ENCODE peak calls at places on chromosomes 3 and 15, in nine cellular contexts. One of them, this sample, is unnamed.

GRCh38 chr15:44194397-44195150 is 497 bp downstream of the FRMD5 start:
- DNase-seq in cardiac fibroblast: peak
- DNase-seq in Calu3: peak
- DNase-seq in stimulated activated effector memory CD8-positive, alpha-beta T cell treated with anti-CD3 and anti-CD28 coated beads, Interleukin-12 subunit alpha, Interleukin-12 subunit beta, amount 100 ng/mL, for 72 hours: peak
- DNase-seq in EL: peak
- DNase-seq in T-helper 1 cell: peak
- DNase-seq in astrocyte of the hippocampus: peak
- DNase-seq in stimulated activated naive CD8-positive, alpha-beta T cell treated with anti-CD3 and anti-CD28 coated beads, Interleukin-15, Interleukin-2, amounts not matched to agents 100 U/mL and 50 U/mL, for 24 hours: peak
- DNase-seq in stimulated activated CD4-positive, alpha-beta T cell treated with anti-CD3 and anti-CD28 coated beads, Interleukin-4, amount 100 ng/mL, for 48 hours: peak
- DNase-seq in this sample: peak

GRCh38 chr3:104952587-104952986 is 414.1 kb upstream of the ALCAM start:
- DNase-seq in cardiac fibroblast: peak
- DNase-seq in stimulated activated effector memory CD8-positive, alpha-beta T cell treated with anti-CD3 and anti-CD28 coated beads, Interleukin-12 subunit alpha, Interleukin-12 subunit beta, amount 100 ng/mL, for 72 hours: no peak
- DNase-seq in astrocyte of the hippocampus: peak
- DNase-seq in Calu3: peak
- DNase-seq in stimulated activated CD4-positive, alpha-beta T cell treated with anti-CD3 and anti-CD28 coated beads, Interleukin-4, amount 100 ng/mL, for 48 hours: no peak
- DNase-seq in EL: peak
- DNase-seq in T-helper 1 cell: no peak
- DNase-seq in stimulated activated naive CD8-positive, alpha-beta T cell treated with anti-CD3 and anti-CD28 coated beads, Interleukin-15, Interleukin-2, amounts not matched to agents 100 U/mL and 50 U/mL, for 24 hours: no peak
- DNase-seq in this sample: peak

GRCh38 chr3:7508821-7509220 is 647.9 kb downstream of the GRM7 start:
- DNase-seq in T-helper 1 cell: no peak
- DNase-seq in stimulated activated naive CD8-positive, alpha-beta T cell treated with anti-CD3 and anti-CD28 coated beads, Interleukin-15, Interleukin-2, amounts not matched to agents 100 U/mL and 50 U/mL, for 24 hours: no peak
- DNase-seq in stimulated activated effector memory CD8-positive, alpha-beta T cell treated with anti-CD3 and anti-CD28 coated beads, Interleukin-12 subunit alpha, Interleukin-12 subunit beta, amount 100 ng/mL, for 72 hours: no peak
- DNase-seq in astrocyte of the hippocampus: no peak
- DNase-seq in Calu3: peak
- DNase-seq in cardiac fibroblast: peak
- DNase-seq in EL: no peak
- DNase-seq in stimulated activated CD4-positive, alpha-beta T cell treated with anti-CD3 and anti-CD28 coated beads, Interleukin-4, amount 100 ng/mL, for 48 hours: no peak
- DNase-seq in this sample: no peak

GRCh38 chr3:187025254-187025655 is 94.9 kb downstream of the ST6GAL1 start:
- DNase-seq in stimulated activated effector memory CD8-positive, alpha-beta T cell treated with anti-CD3 and anti-CD28 coated beads, Interleukin-12 subunit alpha, Interleukin-12 subunit beta, amount 100 ng/mL, for 72 hours: no peak
- DNase-seq in T-helper 1 cell: peak
- DNase-seq in cardiac fibroblast: no peak
- DNase-seq in stimulated activated CD4-positive, alpha-beta T cell treated with anti-CD3 and anti-CD28 coated beads, Interleukin-4, amount 100 ng/mL, for 48 hours: peak
- DNase-seq in EL: no peak
- DNase-seq in stimulated activated naive CD8-positive, alpha-beta T cell treated with anti-CD3 and anti-CD28 coated beads, Interleukin-15, Interleukin-2, amounts not matched to agents 100 U/mL and 50 U/mL, for 24 hours: peak
- DNase-seq in Calu3: no peak
- DNase-seq in astrocyte of the hippocampus: no peak
- DNase-seq in this sample: no peak

GRCh38 chr15:56837281-56837680 is 81.2 kb upstream of the TCF12 start:
- DNase-seq in Calu3: no peak
- DNase-seq in astrocyte of the hippocampus: peak
- DNase-seq in EL: peak
- DNase-seq in stimulated activated effector memory CD8-positive, alpha-beta T cell treated with anti-CD3 and anti-CD28 coated beads, Interleukin-12 subunit alpha, Interleukin-12 subunit beta, amount 100 ng/mL, for 72 hours: no peak
- DNase-seq in stimulated activated CD4-positive, alpha-beta T cell treated with anti-CD3 and anti-CD28 coated beads, Interleukin-4, amount 100 ng/mL, for 48 hours: no peak
- DNase-seq in cardiac fibroblast: peak
- DNase-seq in T-helper 1 cell: no peak
- DNase-seq in stimulated activated naive CD8-positive, alpha-beta T cell treated with anti-CD3 and anti-CD28 coated beads, Interleukin-15, Interleukin-2, amounts not matched to agents 100 U/mL and 50 U/mL, for 24 hours: no peak
- DNase-seq in this sample: peak

GRCh38 chr15:99212401-99212800 is 37.0 kb downstream of the TTC23 start:
- DNase-seq in stimulated activated CD4-positive, alpha-beta T cell treated with anti-CD3 and anti-CD28 coated beads, Interleukin-4, amount 100 ng/mL, for 48 hours: no peak
- DNase-seq in Calu3: no peak
- DNase-seq in T-helper 1 cell: no peak
- DNase-seq in cardiac fibroblast: peak
- DNase-seq in stimulated activated effector memory CD8-positive, alpha-beta T cell treated with anti-CD3 and anti-CD28 coated beads, Interleukin-12 subunit alpha, Interleukin-12 subunit beta, amount 100 ng/mL, for 72 hours: no peak
- DNase-seq in astrocyte of the hippocampus: peak
- DNase-seq in EL: peak
- DNase-seq in stimulated activated naive CD8-positive, alpha-beta T cell treated with anti-CD3 and anti-CD28 coated beads, Interleukin-15, Interleukin-2, amounts not matched to agents 100 U/mL and 50 U/mL, for 24 hours: no peak
- DNase-seq in this sample: peak

GRCh38 chr3:54710954-54711353 is 216.9 kb downstream of the LRTM1 start:
- DNase-seq in stimulated activated naive CD8-positive, alpha-beta T cell treated with anti-CD3 and anti-CD28 coated beads, Interleukin-15, Interleukin-2, amounts not matched to agents 100 U/mL and 50 U/mL, for 24 hours: no peak
- DNase-seq in Calu3: no peak
- DNase-seq in T-helper 1 cell: no peak
- DNase-seq in cardiac fibroblast: no peak
- DNase-seq in EL: no peak
- DNase-seq in stimulated activated CD4-positive, alpha-beta T cell treated with anti-CD3 and anti-CD28 coated beads, Interleukin-4, amount 100 ng/mL, for 48 hours: no peak
- DNase-seq in astrocyte of the hippocampus: no peak
- DNase-seq in stimulated activated effector memory CD8-positive, alpha-beta T cell treated with anti-CD3 and anti-CD28 coated beads, Interleukin-12 subunit alpha, Interleukin-12 subunit beta, amount 100 ng/mL, for 72 hours: no peak
- DNase-seq in this sample: no peak

GRCh38 chr3:11095932-11096265 is 58.4 kb upstream of the HRH1 start:
- DNase-seq in stimulated activated naive CD8-positive, alpha-beta T cell treated with anti-CD3 and anti-CD28 coated beads, Interleukin-15, Interleukin-2, amounts not matched to agents 100 U/mL and 50 U/mL, for 24 hours: no peak
- DNase-seq in EL: no peak
- DNase-seq in Calu3: no peak
- DNase-seq in stimulated activated effector memory CD8-positive, alpha-beta T cell treated with anti-CD3 and anti-CD28 coated beads, Interleukin-12 subunit alpha, Interleukin-12 subunit beta, amount 100 ng/mL, for 72 hours: no peak
- DNase-seq in astrocyte of the hippocampus: peak
- DNase-seq in stimulated activated CD4-positive, alpha-beta T cell treated with anti-CD3 and anti-CD28 coated beads, Interleukin-4, amount 100 ng/mL, for 48 hours: no peak
- DNase-seq in cardiac fibroblast: peak
- DNase-seq in T-helper 1 cell: no peak
- DNase-seq in this sample: no peak

GRCh38 chr3:52471371-52472238 is 16.2 kb downstream of the NISCH start:
- DNase-seq in stimulated activated effector memory CD8-positive, alpha-beta T cell treated with anti-CD3 and anti-CD28 coated beads, Interleukin-12 subunit alpha, Interleukin-12 subunit beta, amount 100 ng/mL, for 72 hours: no peak
- DNase-seq in astrocyte of the hippocampus: peak
- DNase-seq in cardiac fibroblast: peak
- DNase-seq in stimulated activated CD4-positive, alpha-beta T cell treated with anti-CD3 and anti-CD28 coated beads, Interleukin-4, amount 100 ng/mL, for 48 hours: no peak
- DNase-seq in T-helper 1 cell: no peak
- DNase-seq in Calu3: peak
- DNase-seq in EL: peak
- DNase-seq in stimulated activated naive CD8-positive, alpha-beta T cell treated with anti-CD3 and anti-CD28 coated beads, Interleukin-15, Interleukin-2, amounts not matched to agents 100 U/mL and 50 U/mL, for 24 hours: peak
- DNase-seq in this sample: no peak

GRCh38 chr3:141485578-141486415 is 1.0 kb upstream of the RASA2 start:
- DNase-seq in EL: peak
- DNase-seq in stimulated activated naive CD8-positive, alpha-beta T cell treated with anti-CD3 and anti-CD28 coated beads, Interleukin-15, Interleukin-2, amounts not matched to agents 100 U/mL and 50 U/mL, for 24 hours: peak
- DNase-seq in stimulated activated effector memory CD8-positive, alpha-beta T cell treated with anti-CD3 and anti-CD28 coated beads, Interleukin-12 subunit alpha, Interleukin-12 subunit beta, amount 100 ng/mL, for 72 hours: no peak
- DNase-seq in Calu3: peak
- DNase-seq in stimulated activated CD4-positive, alpha-beta T cell treated with anti-CD3 and anti-CD28 coated beads, Interleukin-4, amount 100 ng/mL, for 48 hours: no peak
- DNase-seq in T-helper 1 cell: no peak
- DNase-seq in astrocyte of the hippocampus: peak
- DNase-seq in cardiac fibroblast: peak
- DNase-seq in this sample: peak

GRCh38 chr3:7787871-7788828 is 713.5 kb upstream of the LMCD1 start:
- DNase-seq in Calu3: peak
- DNase-seq in EL: no peak
- DNase-seq in stimulated activated naive CD8-positive, alpha-beta T cell treated with anti-CD3 and anti-CD28 coated beads, Interleukin-15, Interleukin-2, amounts not matched to agents 100 U/mL and 50 U/mL, for 24 hours: no peak
- DNase-seq in astrocyte of the hippocampus: peak
- DNase-seq in T-helper 1 cell: no peak
- DNase-seq in stimulated activated CD4-positive, alpha-beta T cell treated with anti-CD3 and anti-CD28 coated beads, Interleukin-4, amount 100 ng/mL, for 48 hours: no peak
- DNase-seq in stimulated activated effector memory CD8-positive, alpha-beta T cell treated with anti-CD3 and anti-CD28 coated beads, Interleukin-12 subunit alpha, Interleukin-12 subunit beta, amount 100 ng/mL, for 72 hours: no peak
- DNase-seq in cardiac fibroblast: no peak
- DNase-seq in this sample: peak

GRCh38 chr15:58463815-58464697 is 32.3 kb downstream of the LIPC start:
- DNase-seq in cardiac fibroblast: peak
- DNase-seq in stimulated activated CD4-positive, alpha-beta T cell treated with anti-CD3 and anti-CD28 coated beads, Interleukin-4, amount 100 ng/mL, for 48 hours: no peak
- DNase-seq in T-helper 1 cell: no peak
- DNase-seq in stimulated activated naive CD8-positive, alpha-beta T cell treated with anti-CD3 and anti-CD28 coated beads, Interleukin-15, Interleukin-2, amounts not matched to agents 100 U/mL and 50 U/mL, for 24 hours: no peak
- DNase-seq in astrocyte of the hippocampus: no peak
- DNase-seq in stimulated activated effector memory CD8-positive, alpha-beta T cell treated with anti-CD3 and anti-CD28 coated beads, Interleukin-12 subunit alpha, Interleukin-12 subunit beta, amount 100 ng/mL, for 72 hours: no peak
- DNase-seq in EL: no peak
- DNase-seq in Calu3: no peak
- DNase-seq in this sample: no peak

GRCh38 chr3:30625541-30626438 is 19.4 kb downstream of the TGFBR2 start:
- DNase-seq in stimulated activated CD4-positive, alpha-beta T cell treated with anti-CD3 and anti-CD28 coated beads, Interleukin-4, amount 100 ng/mL, for 48 hours: no peak
- DNase-seq in astrocyte of the hippocampus: peak
- DNase-seq in stimulated activated effector memory CD8-positive, alpha-beta T cell treated with anti-CD3 and anti-CD28 coated beads, Interleukin-12 subunit alpha, Interleukin-12 subunit beta, amount 100 ng/mL, for 72 hours: no peak
- DNase-seq in cardiac fibroblast: peak
- DNase-seq in Calu3: no peak
- DNase-seq in EL: peak
- DNase-seq in stimulated activated naive CD8-positive, alpha-beta T cell treated with anti-CD3 and anti-CD28 coated beads, Interleukin-15, Interleukin-2, amounts not matched to agents 100 U/mL and 50 U/mL, for 24 hours: no peak
- DNase-seq in T-helper 1 cell: no peak
- DNase-seq in this sample: peak

GRCh38 chr15:70343961-70344360 is 246.2 kb upstream of the TLE3 start:
- DNase-seq in EL: no peak
- DNase-seq in stimulated activated effector memory CD8-positive, alpha-beta T cell treated with anti-CD3 and anti-CD28 coated beads, Interleukin-12 subunit alpha, Interleukin-12 subunit beta, amount 100 ng/mL, for 72 hours: no peak
- DNase-seq in stimulated activated naive CD8-positive, alpha-beta T cell treated with anti-CD3 and anti-CD28 coated beads, Interleukin-15, Interleukin-2, amounts not matched to agents 100 U/mL and 50 U/mL, for 24 hours: no peak
- DNase-seq in stimulated activated CD4-positive, alpha-beta T cell treated with anti-CD3 and anti-CD28 coated beads, Interleukin-4, amount 100 ng/mL, for 48 hours: no peak
- DNase-seq in Calu3: no peak
- DNase-seq in astrocyte of the hippocampus: no peak
- DNase-seq in T-helper 1 cell: no peak
- DNase-seq in cardiac fibroblast: no peak
- DNase-seq in this sample: no peak

This sample was measured in fibroblast of lung.